ENCODE peak calls at places on chromosomes 16 and 17, in five cellular contexts. E is NCI-H1694 treated with DMSO at 0.1 percent for 48 hours, V is dermis blood vessel endothelial cell, C is HFFc6, A is pancreas. Y is an unnamed sample.

GRCh38 chr17:14699569-14700190 is 398.8 kb downstream of the HS3ST3B1 start:
- DNase-seq in C (no peak), E (no peak), V (no peak), A (no peak), Y (no peak)

GRCh38 chr17:75845058-75845711 is 981 bp upstream of the UNC13D start:
- DNase-seq in C (peak), E (peak), V (peak), A (peak), Y (no peak)

GRCh38 chr17:6749519-6749918 is 6.3 kb upstream of the XAF1 start:
- DNase-seq in A (no peak), V (peak), E (no peak), C (no peak), Y (no peak)

GRCh38 chr16:49581630-49582298 is 208.2 kb downstream of the C16orf78 start:
- DNase-seq in V (no peak), A (no peak), C (no peak), E (no peak), Y (no peak)

GRCh38 chr16:19173649-19174383 is 5.8 kb downstream of the SYT17 start:
- DNase-seq in V (no peak), E (no peak), A (no peak), C (no peak), Y (no peak)

GRCh38 chr16:740764-741505 is at the start of gene CIAO3:
- DNase-seq in A (peak), V (peak), E (peak), C (peak), Y (peak)

GRCh38 chr17:5759501-5759925 is 175.2 kb upstream of the NLRP1 start:
- DNase-seq in E (no peak), V (peak), A (no peak), C (no peak), Y (no peak)

GRCh38 chr16:86733526-86734254 is 155.3 kb downstream of the FOXL1 start:
- DNase-seq in V (peak), A (no peak), C (no peak), E (no peak), Y (no peak)

GRCh38 chr16:87849419-87850008 is 19.8 kb downstream of the SLC7A5 start:
- DNase-seq in A (peak), C (no peak), E (no peak), V (no peak), Y (no peak)

GRCh38 chr17:40443196-40443987 is at the start of gene IGFBP4:
- DNase-seq in E (peak), V (peak), A (peak), C (peak), Y (peak)

GRCh38 chr16:22898874-22899348 is 84.9 kb downstream of the HS3ST2 start:
- DNase-seq in C (peak), E (peak), A (peak), V (peak), Y (no peak)

GRCh38 chr17:73338050-73338491 is 26.3 kb upstream of the CDC42EP4 start:
- DNase-seq in V (no peak), E (no peak), A (no peak), C (no peak), Y (no peak)

GRCh38 chr17:82490512-82491195 is 28.9 kb upstream of the FOXK2 start:
- DNase-seq in A (peak), V (no peak), C (no peak), E (peak), Y (no peak)

GRCh38 chr16:78484509-78485058 is 385.1 kb downstream of the WWOX start:
- DNase-seq in C (no peak), E (no peak), A (no peak), V (no peak), Y (no peak)

GRCh38 chr17:16171613-16172012 is 43.7 kb downstream of the NCOR1 start:
- DNase-seq in C (no peak), A (no peak), V (no peak), E (no peak), Y (no peak)

GRCh38 chr17:77439382-77440013 is 298.7 kb downstream of the SEC14L1 start:
- DNase-seq in A (no peak), C (no peak), V (no peak), E (peak), Y (no peak)

GRCh38 chr16:49019081-49019633 is 262.5 kb downstream of the CBLN1 start:
- DNase-seq in A (no peak), C (no peak), E (peak), V (no peak), Y (no peak)

GRCh38 chr16:55656695-55657092 is 906 bp downstream of the SLC6A2 start:
- DNase-seq in V (peak), C (no peak), E (no peak), A (no peak), Y (no peak)

GRCh38 chr17:8793649-8794048 is 5.5 kb downstream of the MFSD6L start:
- DNase-seq in C (no peak), V (no peak), A (no peak), E (no peak), Y (no peak)

GRCh38 chr17:59907467-59907866 is 14.5 kb downstream of the RPS6KB1 start:
- DNase-seq in A (no peak), E (no peak), V (no peak), C (no peak), Y (no peak)

GRCh38 chr16:59236804-59237463 is 502.8 kb upstream of the GOT2 start:
- DNase-seq in C (no peak), A (no peak), E (no peak), V (no peak), Y (no peak)